ENCODE peak calls at places on chromosome 17, in ten cellular contexts. X is ACHN; T is GM04504; C is MM.1S; Y is Calu3; I is C1 segment of cervical spinal cord; F is ELF-1; E is activated CD8-positive, alpha-beta T cell treated with anti-CD3 and anti-CD28 coated beads for 36 hours; U is NCI-H774; A is colonic mucosa. B is an unnamed sample.

GRCh38 chr17:19752216-19753048 is 4.3 kb upstream of the ALDH3A1 start:
- DNase-seq in X (no peak), T (no peak), C (no peak), Y (no peak), I (no peak), F (peak; percentile 51), E (no peak), U (no peak), A (no peak), B (peak; percentile 7)

GRCh38 chr17:63222655-63223054 is 223.5 kb downstream of the CYB561 start:
- DNase-seq in X (no peak), T (no peak), C (peak; percentile 11), Y (no peak), I (no peak), F (no peak), E (peak; percentile 48), U (no peak), A (no peak), B (no peak)

GRCh38 chr17:20095366-20096080 is 86.4 kb downstream of the SPECC1 start:
- DNase-seq in X (peak; percentile 60), T (peak; percentile 22), C (no peak), Y (peak; percentile 22), I (peak; percentile 64), F (peak; percentile 66), E (no peak), U (no peak), A (no peak), B (peak; percentile 34)

GRCh38 chr17:76738468-76738850 is 540 bp downstream of the MFSD11 start:
- DNase-seq in X (no peak), T (no peak), C (no peak), Y (no peak), I (no peak), F (no peak), E (no peak), U (no peak), A (no peak), B (no peak)

GRCh38 chr17:4329838-4330237 is 36.6 kb downstream of the UBE2G1 start:
- DNase-seq in X (peak; percentile 79), T (peak; percentile 65), C (no peak), Y (peak; percentile 8), I (no peak), F (no peak), E (no peak), U (no peak), A (no peak), B (peak; percentile 82)

GRCh38 chr17:51119415-51120356 is 982 bp downstream of the SPAG9 start:
- DNase-seq in X (peak; percentile 73), T (peak; percentile 19), C (peak; percentile 40), Y (peak; percentile 52), I (peak; percentile 47), F (peak; percentile 58), E (peak; percentile 59), U (no peak), A (peak; percentile 58), B (peak; percentile 52)

GRCh38 chr17:57899391-57899790 is 49.5 kb upstream of the MRPS23 start:
- DNase-seq in X (no peak), T (no peak), C (no peak), Y (no peak), I (no peak), F (no peak), E (no peak), U (no peak), A (no peak), B (no peak)

GRCh38 chr17:12737740-12738469 is 51.4 kb upstream of the ARHGAP44 start:
- DNase-seq in X (no peak), T (no peak), C (no peak), Y (no peak), I (no peak), F (no peak), E (no peak), U (no peak), A (no peak), B (no peak)

GRCh38 chr17:28737770-28738679 is 5.8 kb upstream of the TRAF4 start:
- DNase-seq in X (no peak), T (no peak), C (no peak), Y (no peak), I (no peak), F (no peak), E (no peak), U (no peak), A (peak; percentile 60), B (no peak)

B was measured in HT1080.